ENCODE peak calls at places on chromosomes 7 and 10, in nine cellular contexts. Q, K, S, D, M, C, A, O and X are unnamed samples.

GRCh38 chr7:80428161-80429054 is 83.5 kb downstream of the GNAT3 start:
- DNase-seq in Q (no peak), K (peak; percentile 75), S (peak; percentile 84), D (no peak), M (peak; percentile 60), C (no peak), A (no peak), O (peak; percentile 24), X (peak; percentile 15)

GRCh38 chr10:132429281-132430230 is 32.6 kb downstream of the PWWP2B start:
- DNase-seq in Q (no peak), K (no peak), S (no peak), D (no peak), M (no peak), C (no peak), A (no peak), O (peak; percentile 66), X (peak; percentile 69)

GRCh38 chr7:87206361-87206760 is 13.2 kb downstream of the TMEM243 start:
- DNase-seq in Q (no peak), K (peak; percentile 38), S (no peak), D (no peak), M (no peak), C (no peak), A (no peak), O (no peak), X (no peak)

GRCh38 chr10:48671914-48672595 is 12.6 kb upstream of the WDFY4 start:
- DNase-seq in Q (no peak), K (no peak), S (no peak), D (no peak), M (no peak), C (no peak), A (no peak), O (no peak), X (no peak)

GRCh38 chr7:22662490-22663145 is 64.4 kb upstream of the IL6 start:
- DNase-seq in Q (no peak), K (peak; percentile 23), S (no peak), D (no peak), M (no peak), C (no peak), A (no peak), O (no peak), X (no peak)

GRCh38 chr10:107914450-107915276 is 750.2 kb upstream of the SORCS1 start:
- DNase-seq in Q (no peak), K (peak; percentile 70), S (peak; percentile 67), D (peak; percentile 36), M (peak; percentile 75), C (peak; percentile 63), A (no peak), O (peak; percentile 18), X (peak; percentile 68)

GRCh38 chr10:80660266-80660665 is 122.6 kb downstream of the SH2D4B start:
- DNase-seq in Q (no peak), K (no peak), S (no peak), D (no peak), M (no peak), C (no peak), A (no peak), O (no peak), X (no peak)

GRCh38 chr10:79051766-79052165 is 17.0 kb upstream of the ZMIZ1 start:
- DNase-seq in Q (no peak), K (no peak), S (no peak), D (peak; percentile 40), M (no peak), C (peak; percentile 54), A (peak; percentile 59), O (peak; percentile 19), X (peak; percentile 48)

GRCh38 chr10:127547997-127548396 is 1.1 kb upstream of the NPS start:
- DNase-seq in Q (no peak), K (no peak), S (no peak), D (no peak), M (no peak), C (no peak), A (no peak), O (no peak), X (no peak)

GRCh38 chr10:15521507-15521906 is 150.4 kb upstream of the FAM171A1 start:
- DNase-seq in Q (no peak), K (no peak), S (no peak), D (no peak), M (no peak), C (no peak), A (no peak), O (no peak), X (no peak)

GRCh38 chr7:157656195-157656769 is 319.5 kb downstream of the DNAJB6 start:
- DNase-seq in Q (no peak), K (no peak), S (no peak), D (peak; percentile 19), M (no peak), C (peak; percentile 51), A (no peak), O (no peak), X (peak; percentile 84)
- H3K27me3 ChIP-seq in Q (no peaks in the 10 kb centered on the region), K (no peaks in the 10 kb centered on the region), S (no peaks in the 10 kb centered on the region), D (no peaks in the 10 kb centered on the region), M (no peaks in the 10 kb centered on the region), C (peaks cover 10% of the 10 kb centered on the region), A (no peaks in the 10 kb centered on the region), O (no peaks in the 10 kb centered on the region), X (no peaks in the 10 kb centered on the region)

GRCh38 chr7:157687845-157688244 is 351.0 kb downstream of the DNAJB6 start:
- DNase-seq in Q (no peak), K (no peak), S (no peak), D (no peak), M (peak; percentile 46), C (no peak), A (no peak), O (no peak), X (peak; percentile 27)

GRCh38 chr7:157685430-157686284 is 348.9 kb downstream of the DNAJB6 start:
- DNase-seq in Q (no peak), K (no peak), S (no peak), D (peak; percentile 37), M (peak; percentile 61), C (peak; percentile 60), A (peak; percentile 69), O (no peak), X (peak; percentile 78)

GRCh38 chr7:157686285-157686894 is 349.6 kb downstream of the DNAJB6 start:
- DNase-seq in Q (no peak), K (no peak), S (no peak), D (peak; percentile 26), M (peak; percentile 13), C (peak; percentile 26), A (peak; percentile 47), O (no peak), X (peak; percentile 36)

GRCh38 chr7:157688439-157689268 is 351.9 kb downstream of the DNAJB6 start:
- DNase-seq in Q (no peak), K (no peak), S (no peak), D (peak; percentile 45), M (peak; percentile 67), C (peak; percentile 59), A (peak; percentile 65), O (no peak), X (peak; percentile 92)

DNA sequence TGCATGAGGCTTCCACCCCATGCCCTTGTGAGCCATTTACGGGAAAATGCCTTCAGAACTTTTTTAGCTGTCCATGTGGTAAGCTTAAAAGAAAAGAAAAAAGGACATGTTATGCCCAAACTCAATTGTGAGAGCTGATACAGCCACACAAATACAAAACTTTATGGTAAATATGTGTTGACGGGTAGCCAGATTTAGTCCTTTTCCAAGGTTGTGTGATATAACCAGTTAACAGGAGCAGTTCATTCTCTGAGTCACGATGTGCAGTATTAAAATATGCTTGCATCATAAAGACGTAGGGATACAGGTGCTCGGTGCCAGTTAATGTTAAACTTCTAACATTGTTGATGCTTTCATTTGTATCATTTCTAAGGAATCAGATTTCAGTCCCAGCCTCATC is 350.4 kb downstream of the DNAJB6 start:
- DNase-seq in Q (no peak), K (no peak), S (no peak), D (no peak), M (peak; percentile 4), C (no peak), A (no peak), O (no peak), X (no peak)
- H3K4me3 ChIP-seq in Q (no peak overlapping the region), K (no peak overlapping the region), S (no peak overlapping the region), D (no peak overlapping the region), M (peak overlapping the region; percentile 76), C (no peak overlapping the region), A (no peak overlapping the region), O (no peak overlapping the region), X (no peak overlapping the region)

GRCh38 chr10:110226555-110226925 is 19.1 kb downstream of the MXI1 start:
- DNase-seq in Q (peak; percentile 86), K (peak; percentile 96), S (peak; percentile 94), D (peak; percentile 93), M (peak; percentile 93), C (peak; percentile 93), A (peak; percentile 97), O (peak; percentile 93), X (peak; percentile 97)
- H3K27me3 ChIP-seq in Q (no peaks in the 10 kb centered on the region), K (no peaks in the 10 kb centered on the region), S (peaks cover 22% of the 10 kb centered on the region), D (no peaks in the 10 kb centered on the region), M (peaks cover 20% of the 10 kb centered on the region), C (no peaks in the 10 kb centered on the region), A (no peaks in the 10 kb centered on the region), O (no peaks in the 10 kb centered on the region), X (peaks cover 5% of the 10 kb centered on the region)

DNA sequence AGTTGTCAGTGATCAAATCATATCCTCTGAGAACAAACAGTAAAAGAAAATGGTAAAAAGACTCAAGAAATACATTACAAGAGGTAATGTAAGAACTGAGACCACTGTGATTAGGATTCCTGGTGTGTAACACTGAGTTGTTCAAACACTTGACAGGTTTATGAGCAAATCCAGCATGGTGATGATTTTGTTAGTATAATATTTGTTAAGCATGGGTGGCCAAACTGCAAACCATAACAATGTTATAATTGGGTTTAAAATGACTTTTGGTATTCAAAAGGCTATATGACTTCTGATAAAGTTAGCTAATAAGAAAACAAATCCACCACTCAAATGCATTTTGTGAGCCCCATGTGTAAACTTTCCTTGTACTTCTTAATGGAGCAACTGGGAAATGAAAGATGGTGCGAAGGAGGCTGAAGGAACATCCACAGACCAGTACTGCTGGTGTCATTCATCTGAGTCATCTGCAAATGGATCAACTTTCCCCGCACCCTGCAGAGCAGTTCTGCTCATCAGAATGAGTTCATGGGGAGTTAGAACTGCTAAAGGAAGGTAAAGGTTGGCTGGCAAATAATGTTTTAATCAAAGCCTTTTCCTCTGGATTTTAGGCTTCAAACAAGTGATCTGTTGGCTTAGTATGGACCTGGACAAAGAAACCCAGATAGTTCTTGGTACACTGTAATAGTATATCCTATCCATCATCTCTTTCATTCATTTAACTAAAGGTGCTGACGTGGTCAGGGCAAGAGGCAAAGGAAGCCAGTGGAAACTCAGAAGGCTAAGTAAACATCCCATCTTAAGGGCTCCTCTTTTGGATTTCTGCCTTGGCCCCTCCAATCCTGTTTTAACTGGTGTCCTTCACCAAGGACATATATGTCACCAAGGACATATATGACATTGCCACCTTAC is 45.0 kb downstream of the AFAP1L2 start:
- DNase-seq in Q (no peak), K (no peak), S (no peak), D (no peak), M (no peak), C (no peak), A (no peak), O (no peak), X (no peak)
- H3K4me3 ChIP-seq in Q (no peak overlapping the region), K (no peak overlapping the region), S (no peak overlapping the region), D (no peak overlapping the region), M (no peak overlapping the region), C (no peak overlapping the region), A (no peak overlapping the region), O (no peak overlapping the region), X (no peak overlapping the region)